ENCODE peak calls at places on chromosomes 12 and 14, in four cellular contexts. One of them, this sample, is unnamed. For H3K4me1, the result is how much of the 10 kb centered on the place peaks cover.

GRCh38 chr14:79468491-79468890 is 742.8 kb downstream of the DIO2 start:
- DNase-seq in neuronal stem cell: no peak
- DNase-seq in A673: no peak
- DNase-seq in neural progenitor cell: no peak
- DNase-seq in this sample: no peak

GRCh38 chr14:31568671-31569070 is 7.5 kb downstream of the NUBPL start:
- DNase-seq in neuronal stem cell: no peak
- DNase-seq in A673: peak
- DNase-seq in neural progenitor cell: no peak
- DNase-seq in this sample: no peak

GRCh38 chr12:24361860-24362581 is 412.6 kb upstream of the SOX5 start:
- DNase-seq in neuronal stem cell: no peak
- DNase-seq in A673: no peak
- DNase-seq in neural progenitor cell: no peak
- DNase-seq in this sample: no peak

GRCh38 chr14:25431211-25432076 is 381.5 kb upstream of the STXBP6 start:
- DNase-seq in neuronal stem cell: peak
- DNase-seq in A673: peak
- DNase-seq in neural progenitor cell: peak
- DNase-seq in this sample: no peak

GRCh38 chr12:1063852-1064251 is 72.8 kb downstream of the ERC1 start:
- DNase-seq in neuronal stem cell: no peak
- DNase-seq in A673: no peak
- DNase-seq in neural progenitor cell: no peak
- DNase-seq in this sample: no peak

GRCh38 chr14:95254356-95254755 is 65.4 kb downstream of the CLMN start:
- DNase-seq in neuronal stem cell: no peak
- DNase-seq in A673: no peak
- DNase-seq in neural progenitor cell: no peak
- DNase-seq in this sample: no peak

GRCh38 chr12:89370850-89371249 is 18.5 kb upstream of the DUSP6 start:
- DNase-seq in neuronal stem cell: no peak
- DNase-seq in A673: peak
- DNase-seq in neural progenitor cell: no peak
- DNase-seq in this sample: no peak

GRCh38 chr12:122449317-122449716 is 26.8 kb upstream of the CLIP1 start:
- DNase-seq in neuronal stem cell: no peak
- DNase-seq in A673: peak
- DNase-seq in neural progenitor cell: no peak
- DNase-seq in this sample: no peak

GRCh38 chr14:55581011-55581806 is 1.2 kb downstream of the KTN1 start:
- DNase-seq in neuronal stem cell: no peak
- DNase-seq in A673: peak
- DNase-seq in neural progenitor cell: no peak
- DNase-seq in this sample: peak

GRCh38 chr12:31903025-31903424 is 56.2 kb upstream of the RESF1 start:
- DNase-seq in neuronal stem cell: no peak
- DNase-seq in A673: no peak
- DNase-seq in neural progenitor cell: no peak
- DNase-seq in this sample: no peak

GRCh38 chr12:121578230-121579189 is 2.3 kb downstream of the KDM2B start:
- DNase-seq in neuronal stem cell: peak
- DNase-seq in A673: no peak
- DNase-seq in neural progenitor cell: peak
- DNase-seq in this sample: peak

GRCh38 chr12:110340706-110341105 is 59.7 kb downstream of the ATP2A2 start:
- DNase-seq in neuronal stem cell: no peak
- DNase-seq in A673: no peak
- DNase-seq in neural progenitor cell: no peak
- DNase-seq in this sample: no peak

GRCh38 chr12:6279256-6279628 is 31.2 kb upstream of the PLEKHG6 start:
- DNase-seq in neuronal stem cell: no peak
- DNase-seq in A673: no peak
- DNase-seq in neural progenitor cell: no peak
- DNase-seq in this sample: no peak

GRCh38 chr12:112577473-112578334 is 159.0 kb downstream of the PTPN11 start:
- DNase-seq in neuronal stem cell: no peak
- DNase-seq in A673: peak
- DNase-seq in neural progenitor cell: peak
- DNase-seq in this sample: no peak

GRCh38 chr14:92897922-92898599 is 24.9 kb upstream of the CHGA start:
- DNase-seq in neuronal stem cell: no peak
- DNase-seq in A673: no peak
- DNase-seq in neural progenitor cell: no peak
- DNase-seq in this sample: peak

GRCh38 chr14:103706551-103707328 is 8.5 kb downstream of the XRCC3 start:
- DNase-seq in neuronal stem cell: no peak
- DNase-seq in A673: no peak
- DNase-seq in neural progenitor cell: no peak
- DNase-seq in this sample: peak

GRCh38 chr14:103708750-103709187 is 6.5 kb downstream of the XRCC3 start:
- DNase-seq in neuronal stem cell: no peak
- DNase-seq in A673: no peak
- DNase-seq in neural progenitor cell: no peak
- DNase-seq in this sample: peak

GRCh38 chr14:103709814-103710213 is 5.4 kb downstream of the XRCC3 start:
- DNase-seq in neuronal stem cell: no peak
- DNase-seq in A673: no peak
- DNase-seq in neural progenitor cell: no peak
- DNase-seq in this sample: no peak

GRCh38 chr14:103705524-103706284 is 9.5 kb downstream of the XRCC3 start:
- DNase-seq in neuronal stem cell: no peak
- DNase-seq in A673: no peak
- DNase-seq in neural progenitor cell: no peak
- DNase-seq in this sample: no peak

DNA sequence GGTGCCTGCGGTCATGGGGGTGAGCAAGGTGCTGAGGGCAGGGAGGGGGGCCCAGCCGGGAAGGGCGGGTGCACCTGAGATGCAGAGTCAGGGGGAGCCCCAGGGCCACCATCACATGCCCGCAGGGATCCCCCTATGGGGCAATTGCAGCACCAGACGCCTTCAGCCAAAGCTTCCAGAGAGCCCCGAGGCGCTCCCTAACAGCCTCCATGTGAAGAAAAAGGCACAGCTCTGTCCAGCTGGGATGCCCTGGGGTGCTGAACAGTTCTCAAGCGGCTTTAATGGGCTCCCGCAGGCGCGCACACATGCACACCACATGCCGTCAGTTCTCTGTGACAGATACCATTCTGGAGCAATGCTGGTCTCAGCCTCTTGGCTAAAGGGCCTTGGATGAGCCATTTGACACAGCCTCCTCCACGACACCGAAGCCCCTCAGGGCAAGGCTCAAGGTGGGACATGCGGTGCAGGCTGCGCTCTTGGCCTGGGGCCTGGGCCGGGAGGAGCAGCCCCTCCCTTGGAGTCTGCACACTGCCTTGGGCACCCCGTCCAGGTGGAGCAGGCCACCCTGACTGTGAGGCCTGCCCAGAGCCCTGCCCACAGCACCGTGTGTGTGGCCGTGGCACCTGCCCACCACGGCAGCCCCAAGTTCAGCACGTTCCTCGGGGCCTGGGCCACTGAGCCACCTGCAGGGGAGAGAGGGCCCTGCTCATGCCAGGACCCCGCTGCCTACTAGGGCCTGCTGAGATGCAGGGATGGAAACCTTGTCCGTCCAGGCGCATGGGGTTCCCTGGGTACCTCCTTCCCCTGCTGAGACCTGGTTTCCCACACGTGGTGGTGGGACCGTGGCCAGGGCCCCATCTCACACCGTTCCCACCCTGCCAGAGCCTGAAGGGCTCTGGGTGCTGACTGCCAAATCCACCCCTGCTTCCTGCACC is 7.7 kb downstream of the XRCC3 start:
- DNase-seq in neuronal stem cell: no peak
- DNase-seq in A673: no peak
- DNase-seq in neural progenitor cell: no peak
- DNase-seq in this sample: peak
- H3K4me1 ChIP-seq in neuronal stem cell: under half
- H3K4me1 ChIP-seq in A673: under half
- H3K4me1 ChIP-seq in neural progenitor cell: under half
- H3K4me1 ChIP-seq in this sample: under half

GRCh38 chr12:64782181-64782580 is 23.0 kb upstream of the GNS start:
- DNase-seq in neuronal stem cell: no peak
- DNase-seq in A673: no peak
- DNase-seq in neural progenitor cell: no peak
- DNase-seq in this sample: no peak
- H3K4me3 ChIP-seq in neuronal stem cell: no peak
- H3K4me3 ChIP-seq in A673: no peak
- H3K4me3 ChIP-seq in neural progenitor cell: peak
- H3K4me3 ChIP-seq in this sample: no peak

GRCh38 chr14:105089746-105090492 is 24.7 kb upstream of the GPR132 start:
- DNase-seq in neuronal stem cell: no peak
- DNase-seq in A673: no peak
- DNase-seq in neural progenitor cell: no peak
- DNase-seq in this sample: no peak

GRCh38 chr14:105090493-105091334 is 25.5 kb upstream of the GPR132 start:
- DNase-seq in neuronal stem cell: peak
- DNase-seq in A673: peak
- DNase-seq in neural progenitor cell: peak
- DNase-seq in this sample: peak

GRCh38 chr14:105087308-105087962 is 22.2 kb upstream of the GPR132 start:
- DNase-seq in neuronal stem cell: no peak
- DNase-seq in A673: peak
- DNase-seq in neural progenitor cell: peak
- DNase-seq in this sample: peak

GRCh38 chr14:105087963-105088811 is 23.0 kb upstream of the GPR132 start:
- DNase-seq in neuronal stem cell: peak
- DNase-seq in A673: no peak
- DNase-seq in neural progenitor cell: peak
- DNase-seq in this sample: peak

DNA sequence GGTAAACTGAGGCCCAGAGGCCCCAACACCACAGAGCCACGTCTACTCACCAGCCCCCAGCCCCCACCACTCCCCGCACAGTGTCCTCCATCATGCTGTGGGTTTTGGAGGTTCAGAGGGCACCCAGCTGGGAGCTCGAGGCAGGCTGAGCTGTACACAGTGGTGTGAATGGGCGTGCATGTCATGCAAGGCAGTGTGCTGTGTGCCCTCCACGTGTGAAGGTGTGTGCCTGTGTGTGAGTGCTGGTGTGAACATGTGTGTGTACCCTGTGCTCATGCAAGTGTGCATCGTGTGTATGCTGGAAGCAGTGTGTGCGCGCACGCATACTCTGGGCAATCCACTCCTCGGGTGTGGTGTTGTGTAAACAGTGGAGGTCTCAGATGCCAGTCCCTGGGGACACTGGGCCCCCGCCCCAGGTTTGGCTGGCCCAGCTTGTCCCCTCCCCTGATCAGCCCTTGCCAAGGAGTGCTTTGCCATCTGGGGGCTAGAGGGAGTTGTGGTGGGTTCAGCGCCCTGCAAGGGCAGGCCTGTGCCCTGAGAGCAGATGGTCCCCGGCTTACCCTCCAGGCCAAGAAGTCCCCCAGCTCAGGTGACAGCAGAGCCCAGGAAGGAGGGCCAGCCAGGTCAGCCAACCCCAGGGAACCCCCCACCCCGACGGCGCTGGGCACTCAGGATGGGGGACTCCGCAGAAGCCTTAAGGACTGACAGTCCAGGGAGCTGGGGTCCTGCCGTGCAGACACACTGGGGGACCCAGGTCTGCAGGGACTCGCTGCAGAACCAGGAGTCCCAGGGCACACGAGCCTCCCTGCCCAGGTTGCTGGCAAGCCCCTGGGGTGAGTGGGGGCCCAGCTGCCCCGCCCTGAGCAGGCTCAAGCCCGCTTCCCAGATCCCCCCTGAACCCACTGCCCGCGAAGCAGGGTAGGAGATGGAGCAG is 23.8 kb upstream of the GPR132 start:
- DNase-seq in neuronal stem cell: no peak
- DNase-seq in A673: no peak
- DNase-seq in neural progenitor cell: no peak
- DNase-seq in this sample: peak
- H3K4me1 ChIP-seq in neuronal stem cell: under half
- H3K4me1 ChIP-seq in A673: under half
- H3K4me1 ChIP-seq in neural progenitor cell: under half
- H3K4me1 ChIP-seq in this sample: under half

GRCh38 chr14:36522972-36523685 is 3.1 kb upstream of the NKX2-1 start:
- DNase-seq in neuronal stem cell: no peak
- DNase-seq in A673: no peak
- DNase-seq in neural progenitor cell: peak
- DNase-seq in this sample: no peak

GRCh38 chr14:36519431-36520321 is at the start of gene NKX2-1:
- DNase-seq in neuronal stem cell: peak
- DNase-seq in A673: no peak
- DNase-seq in neural progenitor cell: peak
- DNase-seq in this sample: no peak

GRCh38 chr14:36520601-36521525 is 831 bp upstream of the NKX2-1 start:
- DNase-seq in neuronal stem cell: peak
- DNase-seq in A673: no peak
- DNase-seq in neural progenitor cell: peak
- DNase-seq in this sample: no peak

GRCh38 chr14:36522347-36522971 is 2.4 kb upstream of the NKX2-1 start:
- DNase-seq in neuronal stem cell: peak
- DNase-seq in A673: no peak
- DNase-seq in neural progenitor cell: peak
- DNase-seq in this sample: no peak

DNA sequence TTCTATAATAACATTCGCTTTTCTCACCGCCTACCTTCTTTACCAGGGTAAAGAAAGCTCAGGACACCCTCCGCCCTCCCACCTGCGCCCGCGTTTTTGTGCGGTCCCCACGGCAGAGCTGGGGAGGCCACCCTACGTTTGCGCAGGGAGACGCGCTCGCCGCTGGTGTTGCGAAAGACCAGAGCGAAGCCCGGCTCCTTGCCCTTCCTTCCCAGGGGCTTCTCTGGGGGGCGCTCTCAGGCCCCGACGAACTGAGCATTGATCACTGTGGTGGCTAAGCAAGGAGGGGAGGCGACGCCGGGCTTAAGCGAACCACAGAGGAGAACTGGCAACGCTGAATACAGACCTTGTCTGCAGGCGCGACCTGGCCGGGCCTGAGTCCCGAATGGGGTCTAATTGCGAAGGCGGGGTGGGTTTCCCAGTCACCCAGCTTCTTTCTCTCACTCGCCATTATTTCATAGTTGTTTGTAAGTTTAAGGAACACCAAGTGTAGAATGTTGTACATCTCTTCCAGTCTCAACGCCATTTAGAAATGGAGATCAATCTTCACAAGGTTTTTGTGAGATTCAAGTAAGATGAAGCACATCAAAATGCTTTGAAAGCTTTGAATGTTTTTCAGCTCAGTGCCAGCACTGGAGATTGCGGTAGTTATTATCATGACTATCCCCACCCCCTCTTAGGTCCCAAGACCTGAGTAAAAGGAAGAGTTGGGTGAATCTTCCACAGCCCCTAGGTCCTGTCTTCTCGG is 1.7 kb upstream of the NKX2-1 start:
- DNase-seq in neuronal stem cell: peak
- DNase-seq in A673: no peak
- DNase-seq in neural progenitor cell: peak
- DNase-seq in this sample: no peak
- H3K4me3 ChIP-seq in neuronal stem cell: no peak
- H3K4me3 ChIP-seq in A673: no peak
- H3K4me3 ChIP-seq in neural progenitor cell: no peak
- H3K4me3 ChIP-seq in this sample: no peak

GRCh38 chr12:47983541-47984115 is 20.2 kb downstream of the TMEM106C start:
- DNase-seq in neuronal stem cell: no peak
- DNase-seq in A673: no peak
- DNase-seq in neural progenitor cell: no peak
- DNase-seq in this sample: no peak
- H3K4me1 ChIP-seq in neuronal stem cell: under half
- H3K4me1 ChIP-seq in A673: under half
- H3K4me1 ChIP-seq in neural progenitor cell: under half
- H3K4me1 ChIP-seq in this sample: under half